ENCODE peak calls at places on chromosomes 12 and 14, in nine cellular contexts. F is mesenchymal stem cell; Z is K562; H is AG09319; P is AG04450; G is H1; R is stimulated activated CD8-positive, alpha-beta memory T cell treated with anti-CD3 and anti-CD28 coated beads, Interleukin-15, amount 100 ng/mL, for 1 hour; J is stimulated activated CD4-positive, alpha-beta T cell treated with anti-CD3 and anti-CD28 coated beads, Interleukin-12 subunit alpha, Interleukin-12 subunit beta, amount 100 ng/mL, for 4 hours; N is Right ventricle myocardium superior. Y is an unnamed sample.

GRCh38 chr14:50897658-50898175 is 25.9 kb downstream of the ABHD12B start:
- DNase-seq in F (no peak), Z (no peak), H (no peak), P (no peak), G (no peak), R (no peak), J (no peak), N (no peak), Y (no peak)

GRCh38 chr12:25924535-25925001 is 33.9 kb upstream of the RASSF8 start:
- DNase-seq in F (no peak), Z (no peak), H (no peak), P (no peak), G (no peak), R (no peak), J (no peak), N (no peak), Y (no peak)

GRCh38 chr14:88613552-88614010 is 50.7 kb downstream of the ZC3H14 start:
- DNase-seq in F (peak), Z (no peak), H (no peak), P (no peak), G (no peak), R (no peak), J (no peak), N (no peak), Y (no peak)

GRCh38 chr14:95151561-95151960 is 5.8 kb downstream of the DICER1 start:
- DNase-seq in F (no peak), Z (no peak), H (no peak), P (no peak), G (no peak), R (no peak), J (no peak), N (no peak), Y (no peak)

GRCh38 chr12:123859035-123859434 is 96.9 kb downstream of the DNAH10 start:
- DNase-seq in F (no peak), Z (peak), H (no peak), P (no peak), G (peak), R (no peak), J (no peak), N (no peak), Y (no peak)

GRCh38 chr14:42214981-42215491 is 608.4 kb downstream of the LRFN5 start:
- DNase-seq in F (peak), Z (no peak), H (peak), P (peak), G (no peak), R (no peak), J (no peak), N (no peak), Y (no peak)

GRCh38 chr12:29569392-29569791 is 71.9 kb upstream of the OVCH1 start:
- DNase-seq in F (no peak), Z (no peak), H (no peak), P (no peak), G (no peak), R (no peak), J (no peak), N (no peak), Y (no peak)

GRCh38 chr12:76536546-76536945 is 23.0 kb downstream of the OSBPL8 start:
- DNase-seq in F (no peak), Z (no peak), H (no peak), P (no peak), G (no peak), R (no peak), J (no peak), N (no peak), Y (no peak)

GRCh38 chr12:48940181-48940580 is 14.9 kb upstream of the FKBP11 start:
- DNase-seq in F (no peak), Z (no peak), H (no peak), P (no peak), G (no peak), R (no peak), J (no peak), N (no peak), Y (no peak)

GRCh38 chr12:58496411-58496810 is 423.9 kb downstream of the LRIG3 start:
- DNase-seq in F (peak), Z (no peak), H (no peak), P (no peak), G (no peak), R (no peak), J (no peak), N (no peak), Y (no peak)

GRCh38 chr14:69719501-69719951 is 47.4 kb upstream of the SRSF5 start:
- DNase-seq in F (peak), Z (no peak), H (peak), P (peak), G (no peak), R (no peak), J (no peak), N (peak), Y (no peak)

GRCh38 chr12:81208193-81208946 is 130.5 kb downstream of the ACSS3 start:
- DNase-seq in F (peak), Z (no peak), H (no peak), P (no peak), G (no peak), R (no peak), J (no peak), N (no peak), Y (no peak)

GRCh38 chr12:55068416-55069010 is 48.7 kb downstream of the NEUROD4 start:
- DNase-seq in F (peak), Z (peak), H (peak), P (no peak), G (no peak), R (no peak), J (no peak), N (no peak), Y (no peak)

GRCh38 chr14:56874375-56874774 is 64.1 kb upstream of the OTX2 start:
- DNase-seq in F (no peak), Z (peak), H (no peak), P (no peak), G (peak), R (no peak), J (no peak), N (no peak), Y (no peak)

GRCh38 chr12:26121841-26122680 is 2.8 kb downstream of the BHLHE41 start:
- DNase-seq in F (peak), Z (peak), H (no peak), P (no peak), G (peak), R (no peak), J (peak), N (peak), Y (no peak)

GRCh38 chr14:57254884-57255283 is 13.8 kb downstream of the EXOC5 start:
- DNase-seq in F (no peak), Z (no peak), H (no peak), P (no peak), G (no peak), R (no peak), J (no peak), N (no peak), Y (no peak)

GRCh38 chr14:20657216-20658211 is 16.0 kb upstream of the OR6S1 start:
- DNase-seq in F (no peak), Z (peak), H (no peak), P (no peak), G (peak), R (no peak), J (no peak), N (no peak), Y (no peak)

GRCh38 chr14:76131071-76131985 is 20.4 kb upstream of the GPATCH2L start:
- DNase-seq in F (no peak), Z (no peak), H (no peak), P (no peak), G (no peak), R (no peak), J (no peak), N (no peak), Y (no peak)

GRCh38 chr12:96106137-96106536 is 70.8 kb upstream of the LTA4H start:
- DNase-seq in F (no peak), Z (no peak), H (no peak), P (no peak), G (no peak), R (no peak), J (no peak), N (no peak), Y (no peak)

GRCh38 chr12:89370850-89371249 is 18.5 kb upstream of the DUSP6 start:
- DNase-seq in F (peak), Z (no peak), H (no peak), P (no peak), G (no peak), R (no peak), J (no peak), N (no peak), Y (no peak)

GRCh38 chr12:88957358-88957757 is 377.1 kb upstream of the KITLG start:
- DNase-seq in F (no peak), Z (no peak), H (no peak), P (no peak), G (no peak), R (no peak), J (no peak), N (no peak), Y (no peak)

GRCh38 chr14:94748667-94749347 is 21.1 kb downstream of the GSC start:
- DNase-seq in F (no peak), Z (peak), H (no peak), P (no peak), G (peak), R (no peak), J (no peak), N (no peak), Y (no peak)

GRCh38 chr12:212799-213526 is 994 bp downstream of the SLC6A12 start:
- DNase-seq in F (no peak), Z (no peak), H (no peak), P (no peak), G (no peak), R (no peak), J (no peak), N (peak), Y (no peak)

Y was measured in cardiac septum.